ENCODE peak calls at places on chromosomes 16 and 17, in nine cellular contexts. H is upper lobe of left lung, P is spleen, V is stomach, Z is endothelial cell of umbilical vein, K is sigmoid colon, I is GM12891, M is Panc1, W is GM23338. L is an unnamed sample.

GRCh38 chr17:2898255-2898926 is 102.2 kb downstream of the RAP1GAP2 start:
- DNase-seq in H (no peak), W (peak), M (no peak), K (no peak), Z (no peak), I (no peak), P (no peak), V (peak), L (no peak)

GRCh38 chr16:81279375-81279774 is 35.4 kb upstream of the GAN start:
- DNase-seq in M (no peak), V (no peak), I (no peak), Z (peak), K (no peak), P (no peak), W (no peak), H (no peak), L (no peak)

GRCh38 chr16:54285414-54286066 is 1.0 kb downstream of the IRX3 start:
- DNase-seq in I (no peak), V (peak), K (no peak), P (no peak), W (peak), M (no peak), H (peak), Z (no peak), L (no peak)

GRCh38 chr16:86680137-86680536 is 101.8 kb downstream of the FOXL1 start:
- DNase-seq in V (no peak), Z (peak), P (no peak), M (no peak), H (no peak), W (no peak), K (peak), I (no peak), L (no peak)

GRCh38 chr16:89007371-89008249 is 30.6 kb upstream of the CBFA2T3 start:
- DNase-seq in V (no peak), Z (no peak), H (no peak), M (no peak), I (no peak), K (peak), W (no peak), P (peak), L (no peak)

GRCh38 chr16:55368205-55368604 is 44.2 kb downstream of the IRX6 start:
- DNase-seq in V (no peak), P (no peak), Z (no peak), W (no peak), M (no peak), K (no peak), H (no peak), I (no peak), L (no peak)

GRCh38 chr17:79777844-79778503 is at the start of gene CBX2:
- DNase-seq in W (peak), K (peak), V (peak), P (peak), H (peak), Z (peak), M (no peak), I (peak), L (peak)

GRCh38 chr17:21297026-21297520 is 12.6 kb downstream of the MAP2K3 start:
- DNase-seq in M (no peak), H (peak), W (no peak), K (peak), P (no peak), I (no peak), V (no peak), Z (no peak), L (no peak)

GRCh38 chr17:60229189-60229802 is 79.5 kb downstream of the CA4 start:
- DNase-seq in M (no peak), W (no peak), P (no peak), V (no peak), H (no peak), K (no peak), Z (peak), I (no peak), L (no peak)

GRCh38 chr17:41792835-41793748 is 6.6 kb upstream of the JUP start:
- DNase-seq in K (no peak), Z (peak), P (no peak), W (peak), I (no peak), H (peak), M (no peak), V (peak), L (peak)

GRCh38 chr17:50314456-50315011 is 31.4 kb upstream of the XYLT2 start:
- DNase-seq in Z (no peak), P (peak), W (no peak), I (no peak), H (no peak), M (no peak), V (no peak), K (no peak), L (peak)

GRCh38 chr16:85393674-85394510 is 219.2 kb upstream of the GSE1 start:
- DNase-seq in I (peak), Z (no peak), H (peak), W (peak), P (peak), K (peak), M (no peak), V (peak), L (no peak)

GRCh38 chr17:338442-339192 is 14.0 kb downstream of the RPH3AL start:
- DNase-seq in Z (peak), H (peak), K (peak), M (no peak), I (no peak), V (peak), P (peak), W (no peak), L (no peak)

GRCh38 chr16:87008664-87009063 is 308.5 kb downstream of the C16orf95 start:
- DNase-seq in W (no peak), Z (no peak), M (no peak), P (no peak), H (no peak), V (no peak), K (no peak), I (no peak), L (no peak)

GRCh38 chr16:55274391-55274790 is 49.6 kb upstream of the IRX6 start:
- DNase-seq in H (no peak), K (no peak), P (no peak), M (no peak), V (no peak), W (no peak), Z (no peak), I (no peak), L (no peak)

GRCh38 chr17:60134396-60135159 is 15.2 kb upstream of the CA4 start:
- DNase-seq in I (no peak), V (peak), K (peak), Z (peak), W (no peak), M (no peak), H (no peak), P (peak), L (no peak)

GRCh38 chr16:88665148-88665547 is 2.3 kb upstream of the MVD start:
- DNase-seq in Z (peak), H (no peak), M (no peak), V (peak), P (no peak), K (no peak), I (no peak), W (no peak), L (no peak)

GRCh38 chr16:83619381-83620150 is 188.2 kb upstream of the HSBP1 start:
- DNase-seq in K (no peak), H (no peak), V (no peak), W (no peak), I (no peak), P (no peak), Z (no peak), M (no peak), L (no peak)

GRCh38 chr17:3678095-3678820 is 9.6 kb downstream of the EMC6 start:
- DNase-seq in Z (no peak), I (no peak), V (no peak), P (no peak), M (no peak), H (peak), K (no peak), W (peak), L (no peak)

GRCh38 chr17:5281814-5282638 is at the start of gene RABEP1:
- DNase-seq in H (peak), W (peak), V (peak), K (peak), Z (peak), I (peak), M (no peak), P (peak), L (peak)

GRCh38 chr16:56630134-56630533 is 2.3 kb upstream of the MT1M start:
- DNase-seq in H (no peak), I (no peak), V (no peak), W (no peak), P (no peak), M (no peak), K (no peak), Z (no peak), L (no peak)

GRCh38 chr17:41492351-41492750 is 2.6 kb upstream of the KRT36 start:
- DNase-seq in H (no peak), Z (no peak), M (no peak), P (no peak), I (no peak), K (no peak), V (no peak), W (no peak), L (no peak)

GRCh38 chr16:49663081-49664057 is 192.5 kb downstream of the ZNF423 start:
- DNase-seq in Z (no peak), W (no peak), K (no peak), P (no peak), M (no peak), I (no peak), V (no peak), H (no peak), L (no peak)

GRCh38 chr16:17972460-17972943 is 364.0 kb downstream of the NPIPA8 start:
- DNase-seq in H (peak), V (no peak), P (no peak), Z (no peak), M (no peak), W (no peak), I (no peak), K (no peak), L (no peak)

GRCh38 chr17:27975146-27976011 is 67.1 kb upstream of the NLK start:
- DNase-seq in K (no peak), H (no peak), I (no peak), V (no peak), W (no peak), P (no peak), Z (peak), M (no peak), L (no peak)

GRCh38 chr17:45371414-45372324 is 54.8 kb upstream of the MAP3K14 start:
- DNase-seq in Z (peak), I (no peak), V (peak), W (peak), K (peak), P (peak), M (peak), H (peak), L (peak)

GRCh38 chr16:52725043-52725442 is 178.1 kb upstream of the TOX3 start:
- DNase-seq in W (no peak), I (no peak), Z (no peak), K (no peak), M (no peak), H (no peak), P (no peak), V (no peak), L (no peak)

GRCh38 chr17:83181991-83182619 is 102.7 kb downstream of the METRNL start:
- DNase-seq in V (no peak), K (peak), I (no peak), Z (no peak), H (no peak), W (no peak), P (no peak), M (no peak), L (no peak)

GRCh38 chr17:73976147-73976546 is 227.3 kb upstream of the RPL38 start:
- DNase-seq in V (no peak), Z (no peak), M (no peak), W (no peak), P (no peak), K (no peak), H (no peak), I (no peak), L (no peak)

GRCh38 chr17:70168044-70168978 is 1.0 kb upstream of the KCNJ2 start:
- DNase-seq in P (peak), K (peak), Z (peak), V (peak), I (peak), M (peak), W (peak), H (no peak), L (peak)

GRCh38 chr16:22900863-22901262 is 86.9 kb downstream of the HS3ST2 start:
- DNase-seq in Z (no peak), K (no peak), H (no peak), P (no peak), V (no peak), M (no peak), I (no peak), W (no peak), L (no peak)

GRCh38 chr16:22898874-22899348 is 84.9 kb downstream of the HS3ST2 start:
- DNase-seq in M (peak), V (peak), K (peak), P (peak), I (no peak), W (peak), Z (peak), H (no peak), L (peak)

GRCh38 chr16:22901563-22901962 is 87.6 kb downstream of the HS3ST2 start:
- DNase-seq in K (no peak), H (no peak), I (no peak), Z (no peak), M (no peak), W (no peak), V (no peak), P (no peak), L (no peak)

GRCh38 chr16:22897184-22897583 is 83.2 kb downstream of the HS3ST2 start:
- DNase-seq in W (no peak), H (no peak), K (no peak), Z (no peak), V (no peak), P (no peak), M (no peak), I (no peak), L (no peak)

DNA sequence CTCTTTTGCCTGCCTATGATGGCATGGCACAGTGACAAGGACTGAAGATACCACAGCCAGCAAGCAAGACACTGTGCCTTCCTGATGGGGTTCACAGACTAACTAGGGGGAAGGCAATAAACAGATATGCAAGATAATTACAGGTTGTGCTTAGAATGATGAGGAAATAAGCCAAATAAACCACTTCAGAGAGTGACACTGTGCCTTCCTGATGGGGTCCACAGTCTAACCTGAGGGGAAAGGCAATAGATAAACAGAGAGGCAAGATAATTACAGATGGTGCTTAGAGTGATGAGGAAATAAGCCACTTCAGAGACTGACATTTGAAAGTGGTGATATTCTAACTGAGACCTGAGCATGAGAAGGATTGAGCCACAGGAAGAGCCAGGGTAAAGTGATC is 84.2 kb downstream of the HS3ST2 start:
- DNase-seq in K (no peak), M (no peak), H (no peak), Z (no peak), W (no peak), I (no peak), V (no peak), P (no peak), L (no peak)
- TF ChIP-seq POLR2AphosphoS5 in K (no peak), M (no peak), H (no peak), Z (no peak), W (no peak), I (no peak), V (no peak), P (no peak), L (no peak)

GRCh38 chr16:11329891-11330290 is 15.4 kb upstream of the RMI2 start:
- DNase-seq in P (no peak), H (no peak), I (no peak), M (no peak), V (no peak), Z (no peak), K (no peak), W (no peak), L (no peak)
- TF ChIP-seq POLR2AphosphoS5 in P (no peak), H (no peak), I (no peak), M (no peak), V (no peak), Z (no peak), K (no peak), W (no peak), L (no peak)

GRCh38 chr16:24846548-24847357 is 990 bp downstream of the SLC5A11 start:
- DNase-seq in K (peak), Z (no peak), W (no peak), P (no peak), I (no peak), M (no peak), V (no peak), H (no peak), L (no peak)

GRCh38 chr16:24848065-24848464 is 2.3 kb downstream of the SLC5A11 start:
- DNase-seq in K (peak), M (no peak), H (no peak), Z (peak), W (no peak), P (no peak), V (no peak), I (no peak), L (no peak)

GRCh38 chr16:24847358-24847664 is 1.5 kb downstream of the SLC5A11 start:
- DNase-seq in M (no peak), K (no peak), P (no peak), H (no peak), W (no peak), I (no peak), V (no peak), Z (no peak), L (no peak)

GRCh38 chr16:24844101-24845030 is 1.4 kb upstream of the SLC5A11 start:
- DNase-seq in M (no peak), H (no peak), V (peak), Z (no peak), I (no peak), W (no peak), K (no peak), P (no peak), L (no peak)

GRCh38 chr16:24845726-24846547 is at the start of gene SLC5A11:
- DNase-seq in I (no peak), W (no peak), K (no peak), Z (no peak), H (no peak), P (no peak), V (no peak), M (no peak), L (no peak)
- TF ChIP-seq POLR2AphosphoS5 in I (no peak), W (no peak), K (no peak), Z (no peak), H (no peak), P (no peak), V (no peak), M (no peak), L (no peak)

DNA sequence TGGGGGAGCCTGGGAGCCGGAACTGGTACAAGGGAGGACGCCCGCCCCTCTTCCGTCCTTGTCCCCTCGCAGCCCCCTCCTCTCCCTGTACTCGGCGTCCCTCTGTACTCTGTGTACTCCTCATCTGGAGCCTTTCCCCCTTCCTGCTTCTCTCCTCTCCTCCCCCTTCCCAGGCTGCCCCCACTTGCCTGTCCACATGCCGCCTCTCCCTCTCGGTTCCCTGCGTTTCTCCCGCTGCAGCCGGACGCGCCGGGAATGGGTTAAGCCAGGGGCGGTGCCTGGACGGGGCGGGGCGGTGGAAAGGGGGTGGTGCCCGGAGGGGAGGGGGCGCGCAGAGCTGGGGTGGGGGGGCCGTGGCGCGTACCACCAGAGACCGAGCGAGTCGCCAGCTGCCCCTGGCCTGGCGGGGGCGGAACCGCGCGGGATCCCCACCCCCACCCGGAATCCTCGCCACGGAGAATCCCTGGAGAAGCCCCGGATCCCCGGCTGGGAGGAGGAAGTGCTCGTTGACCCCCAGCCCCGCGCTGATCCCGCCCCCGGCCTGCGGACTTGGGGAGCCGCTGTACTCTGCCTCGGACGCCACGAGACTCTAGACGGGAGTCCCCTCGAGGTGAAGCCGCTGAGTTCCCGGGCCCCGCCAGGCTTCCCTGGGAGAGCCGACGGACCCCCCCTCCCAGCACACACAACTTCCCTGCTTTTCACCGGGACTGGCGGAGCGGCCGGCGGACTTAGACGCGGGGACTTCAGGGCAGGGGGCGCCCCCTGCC is 22.5 kb downstream of the GJD3 start:
- DNase-seq in K (peak), W (peak), H (peak), M (no peak), Z (peak), P (peak), I (no peak), V (peak), L (peak)
- TF ChIP-seq POLR2AphosphoS5 in K (peak), W (peak), H (peak), M (peak), Z (peak), P (peak), I (no peak), V (peak), L (peak)